ENCODE peak calls at places on chromosomes 4 and X, in nine cellular contexts. S, G, H, D, Y, F, C, R and K are unnamed samples.

GRCh38 chr4:18630218-18631110 is 608.9 kb upstream of the LCORL start:
- ATAC-seq in F (peak; percentile 23), D (no peak), H (no peak), S (no peak), R (no peak), G (no peak), C (no peak), Y (peak; percentile 32), K (no peak)

GRCh38 chr4:150176559-150176958 is 98.3 kb downstream of the DCLK2 start:
- ATAC-seq in R (no peak), C (no peak), F (peak; percentile 47), S (no peak), H (peak; percentile 73), D (no peak), Y (no peak), G (no peak), K (no peak)

GRCh38 chrX:46704767-46705386 is 54.0 kb downstream of the SLC9A7 start:
- ATAC-seq in C (no peak), R (no peak), D (peak; percentile 30), H (no peak), G (no peak), F (no peak), Y (no peak), S (no peak), K (no peak)

GRCh38 chr4:13921805-13922204 is 294.3 kb upstream of the BOD1L1 start:
- ATAC-seq in F (no peak), Y (no peak), H (no peak), S (no peak), C (no peak), R (no peak), D (no peak), G (peak; percentile 71), K (no peak)

GRCh38 chr4:76850010-76850441 is 47.9 kb downstream of the SOWAHB start:
- ATAC-seq in Y (peak; percentile 27), D (peak; percentile 77), S (peak; percentile 89), C (no peak), H (peak; percentile 79), R (no peak), G (no peak), F (no peak), K (no peak)

GRCh38 chr4:189304179-189304578 is 636.5 kb upstream of the FRG1 start:
- ATAC-seq in G (no peak), F (no peak), C (no peak), D (no peak), R (no peak), S (no peak), Y (no peak), H (peak; percentile 53), K (no peak)

GRCh38 chr4:25131396-25131795 is 28.9 kb downstream of the SEPSECS start:
- ATAC-seq in R (no peak), D (no peak), F (no peak), C (no peak), S (no peak), Y (no peak), H (no peak), G (no peak), K (no peak)

GRCh38 chrX:46589977-46590723 is 16.6 kb downstream of the CHST7 start:
- ATAC-seq in H (no peak), S (peak; percentile 50), F (no peak), D (peak; percentile 49), R (no peak), G (no peak), Y (peak; percentile 72), C (no peak), K (peak; percentile 32)

GRCh38 chr4:140807491-140808257 is 51.5 kb upstream of the TBC1D9 start:
- ATAC-seq in S (no peak), C (no peak), H (peak; percentile 96), R (no peak), D (no peak), Y (no peak), F (peak; percentile 70), G (no peak), K (no peak)

GRCh38 chr4:42348692-42349091 is 48.6 kb upstream of the SHISA3 start:
- ATAC-seq in H (no peak), G (no peak), F (no peak), Y (no peak), S (no peak), D (no peak), C (no peak), R (peak; percentile 69), K (no peak)

GRCh38 chrX:71640002-71640401 is 21.7 kb upstream of the CXCR3 start:
- ATAC-seq in C (no peak), R (no peak), S (no peak), F (no peak), G (no peak), D (no peak), H (no peak), Y (no peak), K (no peak)

GRCh38 chrX:109475174-109475891 is 6.6 kb downstream of the GUCY2F start:
- ATAC-seq in F (peak; percentile 66), G (peak; percentile 95), R (peak; percentile 93), D (peak; percentile 87), S (peak; percentile 91), Y (peak; percentile 86), C (peak; percentile 81), H (peak; percentile 78), K (no peak)

GRCh38 chr4:73098713-73099112 is 29.2 kb upstream of the COX18 start:
- ATAC-seq in G (peak; percentile 46), R (no peak), H (no peak), F (no peak), C (no peak), S (no peak), Y (peak; percentile 37), D (no peak), K (no peak)

GRCh38 chr4:157115613-157116340 is 39.8 kb downstream of the GLRB start:
- ATAC-seq in G (no peak), D (no peak), Y (no peak), F (no peak), C (peak; percentile 78), H (peak; percentile 84), S (peak; percentile 50), R (no peak), K (no peak)

GRCh38 chr4:39714171-39714570 is 16.2 kb downstream of the UBE2K start:
- ATAC-seq in S (no peak), C (no peak), F (peak; percentile 49), H (no peak), Y (no peak), G (no peak), R (no peak), D (no peak), K (peak; percentile 36)

GRCh38 chr4:86117781-86118302 is 242.0 kb downstream of the MAPK10 start:
- ATAC-seq in F (peak; percentile 78), S (peak; percentile 80), R (no peak), Y (no peak), H (peak; percentile 60), D (no peak), G (no peak), C (peak; percentile 38), K (no peak)

GRCh38 chr4:112251044-112251632 is 19.6 kb downstream of the AP1AR start:
- ATAC-seq in F (no peak), C (peak; percentile 83), D (no peak), S (no peak), Y (peak; percentile 44), H (peak; percentile 24), G (no peak), R (peak; percentile 42), K (no peak)
- TF ChIP-seq POLR2A in F (no peak), C (no peak), D (no peak), S (no peak), Y (no peak), H (no peak), G (no peak), R (no peak), K (no peak)

GRCh38 chrX:15674899-15675489 is 10.4 kb upstream of the CLTRN start:
- ATAC-seq in C (peak; percentile 92), S (peak; percentile 94), R (peak; percentile 92), Y (peak; percentile 92), F (peak; percentile 97), D (peak; percentile 84), H (peak; percentile 93), G (peak; percentile 94), K (peak; percentile 95)

GRCh38 chrX:15673970-15674369 is 9.4 kb upstream of the CLTRN start:
- ATAC-seq in C (no peak), R (no peak), S (no peak), H (no peak), Y (no peak), F (no peak), G (no peak), D (no peak), K (no peak)

GRCh38 chrX:15675490-15675921 is 10.9 kb upstream of the CLTRN start:
- ATAC-seq in F (peak; percentile 91), S (peak; percentile 78), D (peak; percentile 67), H (peak; percentile 78), Y (peak; percentile 77), R (peak; percentile 80), G (peak; percentile 78), C (peak; percentile 80), K (peak; percentile 79)

GRCh38 chrX:15672886-15673285 is 8.3 kb upstream of the CLTRN start:
- ATAC-seq in Y (no peak), R (no peak), G (no peak), H (no peak), S (no peak), F (no peak), D (no peak), C (no peak), K (no peak)

GRCh38 chrX:15674514-15674898 is 9.9 kb upstream of the CLTRN start:
- ATAC-seq in H (no peak), R (peak; percentile 91), D (no peak), S (no peak), F (peak; percentile 1), G (no peak), Y (peak; percentile 90), C (peak; percentile 87), K (peak; percentile 92)
- TF ChIP-seq POLR2A in H (no peak), R (no peak), D (peak; percentile 34), S (peak; percentile 83), F (peak; percentile 55), G (peak; percentile 67), Y (no peak), C (no peak), K (no peak)

GRCh38 chrX:49043220-49043986 is at the start of gene TFE3:
- ATAC-seq in H (peak; percentile 83), G (peak; percentile 89), F (peak; percentile 94), Y (peak; percentile 93), C (peak; percentile 88), D (peak; percentile 88), R (peak; percentile 90), S (peak; percentile 78), K (peak; percentile 91)
- TF ChIP-seq POLR2A in H (peak; percentile 65), G (peak; percentile 47), F (peak; percentile 44), Y (peak; percentile 77), C (peak; percentile 69), D (no peak), R (no peak), S (peak; percentile 31), K (peak; percentile 81)

DNA sequence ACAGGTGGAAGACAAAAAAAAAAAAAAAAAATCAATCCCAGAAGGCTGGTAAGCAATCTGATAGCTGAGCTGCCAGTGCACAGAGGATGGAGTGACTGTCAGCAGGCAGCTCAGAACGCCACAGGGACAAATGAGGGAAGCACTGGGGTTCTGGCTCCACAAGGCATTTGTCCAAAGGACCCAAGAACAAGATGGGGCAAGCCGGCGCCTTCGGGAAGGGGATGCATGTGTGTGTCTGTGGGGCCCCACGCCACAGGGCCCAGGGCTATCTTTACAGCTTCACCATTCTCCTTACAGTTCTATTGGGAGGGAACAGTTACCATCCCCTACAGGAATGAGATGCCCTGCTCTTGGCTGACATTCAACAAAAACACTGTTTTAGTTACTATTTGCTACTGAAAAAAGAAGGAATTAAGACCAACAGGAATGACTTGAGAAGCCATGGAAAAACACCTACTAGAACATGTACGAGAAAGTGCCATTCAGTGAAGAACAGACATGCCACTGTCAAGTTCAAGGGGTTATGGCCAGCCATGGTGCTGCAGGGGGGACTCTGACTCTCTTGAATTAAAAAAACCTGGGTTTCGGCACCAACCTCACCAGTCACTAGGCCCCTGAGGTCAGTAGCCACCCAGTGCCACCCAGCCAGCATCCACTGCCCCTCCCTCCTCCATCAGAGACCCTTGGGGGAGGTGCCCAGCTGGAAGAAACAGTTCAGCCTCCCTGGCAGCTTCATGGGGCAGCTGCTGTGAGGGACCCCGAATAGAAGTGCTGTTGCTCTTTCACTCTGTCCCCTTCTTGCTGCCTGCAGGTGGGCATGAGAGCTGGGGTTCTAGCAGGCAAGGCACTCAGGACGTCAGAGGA is 18.5 kb downstream of the WDR1 start:
- ATAC-seq in H (no peak), G (no peak), C (no peak), F (no peak), Y (no peak), D (no peak), R (no peak), S (no peak), K (no peak)
- TF ChIP-seq POLR2A in H (no peak), G (no peak), C (no peak), F (no peak), Y (no peak), D (no peak), R (no peak), S (no peak), K (no peak)